ENCODE peak calls at places on chromosomes 16 and 17, in seven cellular contexts. V is right atrium auricular region; F is heart right ventricle; L is neural progenitor cell; J is body of pancreas; M is CD4-positive, alpha-beta T cell; Q is small intestine. U is an unnamed sample.

GRCh38 chr16:30142672-30143346 is 19.8 kb upstream of the MAPK3 start:
- DNase-seq in V (no peak), F (no peak), L (peak), J (no peak), M (no peak), Q (peak), U (peak)

GRCh38 chr16:75262104-75262799 is 10.8 kb upstream of the BCAR1 start:
- DNase-seq in V (no peak), F (peak), L (no peak), J (peak), M (no peak), Q (peak), U (no peak)

GRCh38 chr16:47643610-47644009 is 182.5 kb downstream of the PHKB start:
- DNase-seq in V (no peak), F (no peak), L (no peak), J (no peak), M (no peak), Q (no peak), U (no peak)

GRCh38 chr17:19440421-19440820 is 29.4 kb downstream of the RNF112 start:
- DNase-seq in V (no peak), F (no peak), L (no peak), J (no peak), M (no peak), Q (no peak), U (no peak)

GRCh38 chr16:2236362-2237075 is at the start of gene DNASE1L2:
- DNase-seq in V (no peak), F (no peak), L (peak), J (peak), M (no peak), Q (no peak), U (no peak)

GRCh38 chr17:28544402-28545140 is 7.9 kb downstream of the UNC119 start:
- DNase-seq in V (no peak), F (no peak), L (no peak), J (no peak), M (no peak), Q (no peak), U (no peak)

GRCh38 chr16:88423448-88423850 is 29.6 kb upstream of the ZFPM1 start:
- DNase-seq in V (no peak), F (no peak), L (no peak), J (no peak), M (no peak), Q (no peak), U (no peak)

GRCh38 chr16:81524382-81524781 is 79.8 kb downstream of the CMIP start:
- DNase-seq in V (no peak), F (no peak), L (no peak), J (no peak), M (peak), Q (no peak), U (no peak)

GRCh38 chr17:71461504-71462197 is 659.2 kb upstream of the SOX9 start:
- DNase-seq in V (no peak), F (no peak), L (peak), J (no peak), M (no peak), Q (no peak), U (no peak)

GRCh38 chr16:83789642-83790401 is 18.0 kb upstream of the HSBP1 start:
- DNase-seq in V (no peak), F (no peak), L (no peak), J (no peak), M (no peak), Q (no peak), U (no peak)

GRCh38 chr17:38864636-38865398 is 5.0 kb upstream of the LASP1 start:
- DNase-seq in V (no peak), F (no peak), L (peak), J (no peak), M (no peak), Q (no peak), U (no peak)

GRCh38 chr16:4661661-4662060 is 31.7 kb upstream of the NUDT16L1 start:
- DNase-seq in V (no peak), F (no peak), L (no peak), J (no peak), M (no peak), Q (no peak), U (no peak)

GRCh38 chr16:19717781-19718623 is at the start of the genes IQCK and KNOP1:
- DNase-seq in V (peak), F (peak), L (peak), J (peak), M (peak), Q (peak), U (peak)

GRCh38 chr16:75761111-75761510 is 34.8 kb upstream of the CPHXL start:
- DNase-seq in V (no peak), F (no peak), L (no peak), J (no peak), M (no peak), Q (no peak), U (no peak)

GRCh38 chr17:60065136-60065535 is 13.6 kb downstream of the HEATR6 start:
- DNase-seq in V (no peak), F (no peak), L (no peak), J (no peak), M (no peak), Q (no peak), U (no peak)

GRCh38 chr17:76659928-76660614 is 16.5 kb upstream of the ST6GALNAC1 start:
- DNase-seq in V (no peak), F (no peak), L (no peak), J (peak), M (no peak), Q (peak), U (no peak)
- H3K27ac ChIP-seq in V (no peak), F (no peak), L (no peak), J (peak), M (no peak), Q (peak), U (peak)

DNA sequence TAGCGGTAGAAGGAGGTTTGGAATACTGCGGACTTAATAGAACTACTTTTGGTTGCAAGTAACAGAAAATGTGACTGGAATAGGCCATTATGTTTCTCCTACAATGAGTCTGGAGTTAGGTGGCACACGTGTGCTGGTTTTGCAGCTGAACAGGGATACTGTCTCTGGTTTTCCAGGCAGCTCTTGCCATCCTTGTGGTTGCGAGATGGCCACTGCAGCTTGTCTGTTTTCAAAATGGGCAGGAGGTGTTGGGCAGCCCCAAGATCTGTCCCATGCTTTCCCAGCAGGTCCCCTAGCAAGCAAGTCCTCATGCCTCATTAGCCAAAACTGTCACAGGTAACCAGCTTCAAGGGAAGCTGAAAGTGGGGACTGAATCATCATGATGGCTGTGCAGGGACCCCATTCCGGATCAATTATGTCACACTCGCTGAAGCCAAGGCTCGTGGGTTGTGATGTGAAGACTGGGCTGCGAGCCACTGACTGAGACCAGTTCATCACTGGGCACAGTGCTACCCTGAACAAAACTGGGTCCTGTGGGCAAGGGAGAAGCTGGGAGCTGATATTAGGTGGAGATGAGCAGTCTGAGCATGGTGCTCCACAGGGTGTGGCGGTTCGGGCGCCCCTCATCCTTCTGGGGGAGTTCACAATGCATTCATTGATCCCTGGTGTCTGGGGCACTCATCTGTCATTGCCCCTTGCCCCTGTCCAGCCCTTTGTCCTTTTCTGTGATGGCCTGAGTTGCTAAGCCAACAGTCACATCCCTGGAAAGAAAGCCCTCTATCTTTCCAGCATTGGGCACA is 82.1 kb downstream of the KSR1 start:
- DNase-seq in V (no peak), F (no peak), L (no peak), J (no peak), M (no peak), Q (no peak), U (no peak)
- H3K27ac ChIP-seq in V (no peak), F (no peak), L (no peak), J (peak), M (no peak), Q (no peak), U (peak)

GRCh38 chr17:16286009-16286946 is 67.0 kb downstream of the CENPV start:
- DNase-seq in V (peak), F (peak), L (peak), J (peak), M (peak), Q (peak), U (peak)

GRCh38 chr17:16283705-16284104 is 66.7 kb downstream of the PIGL start:
- DNase-seq in V (no peak), F (no peak), L (no peak), J (no peak), M (no peak), Q (no peak), U (peak)

GRCh38 chr17:16287563-16288027 is 65.7 kb downstream of the CENPV start:
- DNase-seq in V (no peak), F (no peak), L (no peak), J (no peak), M (no peak), Q (peak), U (no peak)

GRCh38 chr17:16286947-16287562 is 66.2 kb downstream of the CENPV start:
- DNase-seq in V (no peak), F (peak), L (no peak), J (no peak), M (no peak), Q (no peak), U (peak)

DNA sequence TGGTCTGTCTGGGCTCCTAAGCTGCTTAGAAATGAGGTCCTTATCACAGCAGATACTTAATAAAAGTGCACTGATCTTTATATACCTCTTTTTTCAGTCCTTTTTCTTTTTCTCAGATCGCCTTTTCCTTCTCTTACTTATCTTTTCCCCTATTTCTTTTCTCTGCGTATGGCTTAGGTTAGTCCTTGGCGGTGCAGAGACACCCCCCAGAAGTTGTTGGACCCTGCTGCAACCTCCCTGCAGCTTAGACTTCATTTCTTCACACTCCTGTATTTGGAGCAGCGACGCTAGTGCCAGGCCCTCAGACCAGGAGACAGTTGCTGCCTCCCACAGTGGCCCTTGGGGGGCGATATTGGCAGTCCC is 67.6 kb downstream of the CENPV start:
- DNase-seq in V (no peak), F (no peak), L (no peak), J (no peak), M (no peak), Q (no peak), U (no peak)
- H3K27ac ChIP-seq in V (peak), F (peak), L (no peak), J (peak), M (peak), Q (peak), U (peak)

DNA sequence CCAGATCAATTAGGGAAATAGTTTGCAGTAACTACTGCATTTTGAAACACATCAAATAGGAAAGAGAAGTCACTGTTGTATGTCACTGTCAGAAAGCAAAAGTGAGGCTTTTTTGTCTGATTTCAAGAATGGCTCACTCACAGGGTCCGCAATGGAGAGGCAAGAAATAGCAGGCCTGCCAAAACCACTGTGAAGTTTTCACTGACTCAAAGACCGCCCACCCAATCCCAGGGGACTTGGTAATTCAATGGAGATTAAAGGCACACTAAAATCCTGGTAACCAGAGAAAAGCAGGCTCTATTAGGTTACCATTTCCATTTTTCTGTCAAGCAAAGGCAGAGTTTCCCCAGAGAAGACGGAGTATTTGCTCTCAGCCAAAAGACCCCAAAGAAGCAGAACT is 56.8 kb downstream of the FOXL1 start:
- DNase-seq in V (no peak), F (no peak), L (peak), J (no peak), M (no peak), Q (no peak), U (no peak)
- H3K27ac ChIP-seq in V (no peak), F (no peak), L (no peak), J (no peak), M (no peak), Q (no peak), U (no peak)

DNA sequence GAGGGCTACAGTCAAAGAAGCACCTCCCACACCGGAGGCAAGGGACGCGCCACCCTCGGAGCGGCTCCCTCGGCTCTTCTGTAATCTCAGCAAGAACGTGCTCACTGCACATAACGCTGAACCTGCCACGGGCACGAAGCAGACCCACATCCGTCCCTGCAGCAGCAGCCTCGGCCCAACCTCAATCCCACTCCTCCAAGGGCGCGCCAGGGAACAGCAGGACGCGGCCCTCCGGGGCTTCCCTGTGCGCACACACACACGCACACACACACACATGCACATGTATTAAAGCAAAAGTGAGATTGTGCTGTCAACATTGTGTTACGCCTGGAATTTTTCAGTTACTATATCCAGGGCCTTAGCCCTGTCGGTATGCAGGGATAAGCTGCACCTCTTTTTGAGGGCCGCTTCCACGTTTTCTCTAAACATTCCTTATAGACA is 54.0 kb downstream of the TBC1D16 start:
- DNase-seq in V (no peak), F (no peak), L (peak), J (peak), M (no peak), Q (no peak), U (no peak)
- H3K27ac ChIP-seq in V (no peak), F (no peak), L (no peak), J (no peak), M (no peak), Q (no peak), U (no peak)

GRCh38 chr17:76915840-76916510 is 47.8 kb downstream of the MGAT5B start:
- DNase-seq in V (no peak), F (no peak), L (no peak), J (no peak), M (no peak), Q (no peak), U (no peak)
- H3K27ac ChIP-seq in V (no peak), F (no peak), L (no peak), J (no peak), M (no peak), Q (no peak), U (no peak)

GRCh38 chr17:16986391-16986790 is 14.5 kb upstream of the TNFRSF13B start:
- DNase-seq in V (no peak), F (no peak), L (no peak), J (no peak), M (no peak), Q (no peak), U (no peak)
- H3K27ac ChIP-seq in V (no peak), F (no peak), L (no peak), J (no peak), M (no peak), Q (no peak), U (no peak)

DNA sequence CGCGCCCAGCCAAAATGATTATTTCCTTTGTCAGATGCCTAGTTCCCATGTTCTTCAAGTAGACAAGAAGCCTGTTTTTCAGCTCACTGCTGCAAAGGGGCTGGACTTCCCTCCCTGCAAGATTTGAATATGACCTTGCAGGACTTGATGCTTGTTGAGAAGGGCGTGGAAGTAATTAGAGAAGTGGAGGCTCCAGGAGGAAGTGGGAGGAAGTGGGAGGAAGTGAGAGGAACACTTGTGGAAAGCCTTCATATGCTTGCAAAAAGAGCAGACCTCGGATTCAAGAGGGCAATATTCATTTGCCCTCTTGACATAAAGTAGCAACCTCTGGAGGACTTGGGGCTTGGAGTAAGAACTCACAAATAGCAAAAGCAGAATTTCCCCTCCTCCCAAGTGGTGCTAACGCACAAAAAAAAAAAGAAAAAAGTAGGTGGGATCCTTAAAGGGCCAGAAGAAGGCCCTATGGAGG is 20.8 kb upstream of the PRKAR1A start:
- DNase-seq in V (no peak), F (no peak), L (no peak), J (peak), M (no peak), Q (no peak), U (no peak)
- H3K27ac ChIP-seq in V (peak), F (peak), L (no peak), J (peak), M (no peak), Q (no peak), U (no peak)

GRCh38 chr17:64229815-64230550 is 33.1 kb downstream of the TEX2 start:
- DNase-seq in V (no peak), F (no peak), L (no peak), J (no peak), M (no peak), Q (no peak), U (no peak)
- H3K27ac ChIP-seq in V (peak), F (peak), L (no peak), J (peak), M (no peak), Q (no peak), U (peak)

U was measured in A549.